ENCODE peak calls at places on chromosomes 6 and 20, in six cellular contexts. V, B, C, M, L and Y are unnamed samples.
A peak's percentile ranks its signal among the peaks of the same experiment; 100 is the strongest.

GRCh38 chr6:33694401-33694931 is 17.0 kb downstream of the UQCC2 start:
- DNase-seq in V (no peak), B (peak; percentile 51), C (no peak), M (no peak), L (no peak), Y (no peak)

GRCh38 chr6:75402296-75402695 is 91.3 kb downstream of the FILIP1 start:
- DNase-seq in V (no peak), B (no peak), C (no peak), M (no peak), L (no peak), Y (no peak)

GRCh38 chr6:26141378-26141901 is 54.2 kb downstream of the HFE start:
- DNase-seq in V (no peak), B (no peak), C (no peak), M (peak; percentile 41), L (no peak), Y (no peak)

GRCh38 chr6:14441371-14441781 is 323.8 kb downstream of the CD83 start:
- DNase-seq in V (no peak), B (no peak), C (peak; percentile 85), M (no peak), L (no peak), Y (no peak)

GRCh38 chr20:23336476-23336875 is 14.1 kb upstream of the NXT1 start:
- DNase-seq in V (no peak), B (no peak), C (no peak), M (no peak), L (no peak), Y (no peak)

GRCh38 chr6:159916752-159917151 is 26.0 kb downstream of the MAS1 start:
- DNase-seq in V (no peak), B (no peak), C (no peak), M (no peak), L (no peak), Y (no peak)

GRCh38 chr6:166955865-166956443 is 396 bp downstream of the RNASET2 start:
- DNase-seq in V (peak; percentile 6), B (no peak), C (no peak), M (no peak), L (no peak), Y (peak; percentile 83)

GRCh38 chr6:157789297-157789696 is 33.7 kb upstream of the SNX9 start:
- DNase-seq in V (no peak), B (no peak), C (no peak), M (no peak), L (no peak), Y (no peak)

GRCh38 chr6:161546632-161547031 is 272.8 kb upstream of the AGPAT4 start:
- DNase-seq in V (no peak), B (no peak), C (no peak), M (no peak), L (no peak), Y (no peak)

GRCh38 chr6:84546427-84546914 is 217.9 kb downstream of the TBX18 start:
- DNase-seq in V (no peak), B (no peak), C (no peak), M (no peak), L (no peak), Y (no peak)

GRCh38 chr6:14635933-14636599 is 518.5 kb downstream of the CD83 start:
- DNase-seq in V (no peak), B (no peak), C (no peak), M (no peak), L (no peak), Y (no peak)

GRCh38 chr6:99485395-99485773 is 29.8 kb downstream of the USP45 start:
- DNase-seq in V (no peak), B (no peak), C (no peak), M (no peak), L (no peak), Y (no peak)

GRCh38 chr6:111804627-111805235 is 68.5 kb downstream of the FYN start:
- DNase-seq in V (no peak), B (no peak), C (no peak), M (peak; percentile 77), L (no peak), Y (no peak)

GRCh38 chr6:21500314-21500713 is 93.2 kb upstream of the SOX4 start:
- DNase-seq in V (no peak), B (no peak), C (no peak), M (no peak), L (no peak), Y (no peak)

GRCh38 chr6:144165784-144166183 is 15.5 kb downstream of the STX11 start:
- DNase-seq in V (no peak), B (no peak), C (no peak), M (no peak), L (no peak), Y (no peak)

GRCh38 chr6:7324520-7324919 is 11.5 kb upstream of the SSR1 start:
- DNase-seq in V (no peak), B (peak; percentile 43), C (peak; percentile 63), M (no peak), L (no peak), Y (no peak)

GRCh38 chr6:170108456-170108855 is 182.4 kb downstream of the DLL1 start:
- DNase-seq in V (no peak), B (no peak), C (peak; percentile 44), M (no peak), L (no peak), Y (no peak)

GRCh38 chr6:49551126-49551865 is 828 bp downstream of the C6orf141 start:
- DNase-seq in V (no peak), B (no peak), C (no peak), M (peak; percentile 5), L (no peak), Y (no peak)

GRCh38 chr20:62832212-62832922 is 15.5 kb downstream of the COL9A3 start:
- DNase-seq in V (no peak), B (peak; percentile 93), C (peak; percentile 74), M (peak; percentile 49), L (peak; percentile 52), Y (peak; percentile 92)

GRCh38 chr20:31704225-31705119 is 18.2 kb downstream of the BCL2L1 start:
- DNase-seq in V (peak; percentile 75), B (no peak), C (peak; percentile 57), M (peak; percentile 85), L (peak; percentile 92), Y (no peak)

GRCh38 chr20:32201296-32201976 is 6.1 kb downstream of the PLAGL2 start:
- DNase-seq in V (no peak), B (no peak), C (no peak), M (no peak), L (no peak), Y (no peak)

GRCh38 chr6:43516697-43517502 is at the start of the genes POLR1C and YIPF3:
- DNase-seq in V (peak; percentile 81), B (peak; percentile 97), C (peak; percentile 99), M (peak; percentile 99), L (peak; percentile 97), Y (peak; percentile 99)
- TF ChIP-seq CTCF in V (no peak), B (no peak), C (no peak), M (no peak), L (no peak), Y (no peak)

DNA sequence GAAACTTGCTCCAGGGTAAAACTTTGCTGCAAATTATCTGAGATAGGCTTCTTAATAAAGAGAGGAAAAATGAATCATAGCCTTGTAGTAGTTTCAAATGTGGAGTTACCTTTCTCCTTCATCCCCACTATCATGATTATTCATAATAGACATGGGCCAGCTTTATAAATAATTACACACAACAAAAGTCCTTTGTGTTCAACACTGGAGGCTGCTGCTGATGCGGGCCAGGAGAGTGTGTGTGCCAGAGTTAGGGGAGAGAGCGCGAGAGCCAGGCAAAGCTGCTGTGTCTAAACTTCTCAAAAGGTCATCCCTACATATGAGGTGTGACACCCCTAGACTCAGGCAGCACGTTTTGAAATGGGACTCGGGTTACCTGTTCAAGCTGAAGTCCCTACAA is 24.6 kb downstream of the MYLIP start:
- DNase-seq in V (no peak), B (no peak), C (no peak), M (no peak), L (no peak), Y (no peak)
- H3K4me3 ChIP-seq in V (no peak overlapping the region), B (no peak overlapping the region), C (no peak overlapping the region), M (no peak overlapping the region), L (no peak overlapping the region), Y (no peak overlapping the region)

GRCh38 chr6:158835616-158836221 is 16.6 kb upstream of the EZR start:
- DNase-seq in V (no peak), B (no peak), C (peak; percentile 64), M (peak; percentile 81), L (no peak), Y (no peak)
- TF ChIP-seq POLR2A in V (no peak), B (no peak), C (no peak), M (no peak), L (no peak), Y (no peak)

DNA sequence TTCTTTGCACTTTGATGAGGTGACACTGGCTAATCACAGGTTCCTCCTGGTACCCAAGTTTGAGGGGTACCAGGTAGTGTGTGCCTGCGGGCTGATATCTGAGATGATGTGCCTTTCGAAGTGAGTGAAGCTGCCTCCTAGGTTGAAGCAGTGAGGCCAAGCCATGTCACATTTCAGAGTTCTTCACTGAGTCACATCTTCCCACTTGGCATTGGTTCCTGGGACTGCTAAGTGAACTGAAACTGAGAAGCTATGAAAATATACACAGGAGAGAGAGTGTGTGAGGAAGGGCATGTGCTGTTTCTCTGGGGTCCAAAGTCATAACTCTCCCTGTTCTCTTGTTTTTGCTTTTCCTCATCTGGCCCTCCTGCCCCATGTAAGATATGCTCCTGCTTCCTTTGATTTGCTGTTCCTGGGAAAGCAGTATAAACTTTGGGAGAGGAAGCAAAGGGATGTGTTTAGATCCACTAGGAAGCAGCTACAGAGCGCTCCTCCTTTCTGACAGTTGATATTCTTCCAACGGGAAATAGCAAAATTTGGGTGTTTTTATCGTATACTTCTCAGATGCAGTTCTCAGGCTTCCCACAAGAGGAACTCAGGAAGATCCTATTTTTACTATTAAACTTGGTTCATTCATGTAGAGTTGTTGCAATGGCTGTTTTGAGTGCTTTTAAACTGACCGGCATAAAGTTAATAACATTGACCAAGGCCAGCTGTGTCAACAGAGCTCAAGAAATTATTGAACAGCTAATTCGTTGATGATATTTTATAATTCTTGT is 153.7 kb downstream of the MOXD1 start:
- DNase-seq in V (no peak), B (no peak), C (no peak), M (no peak), L (no peak), Y (no peak)
- TF ChIP-seq CTCF in V (no peak), B (no peak), C (no peak), M (no peak), L (no peak), Y (no peak)